ENCODE peak calls at places on chromosomes 12 and 14, in five cellular contexts. U is IMR-90, D is neuronal stem cell, Y is H9, K is H1. M is an unnamed sample.
A peak's percentile ranks its signal among the peaks of the same experiment; 100 is the strongest.

GRCh38 chr12:94689646-94690036 is 39.3 kb upstream of the TMCC3 start:
- DNase-seq in U (no peak), D (no peak), Y (no peak), K (no peak), M (no peak)

GRCh38 chr12:63150255-63151060 is 543 bp downstream of the AVPR1A start:
- DNase-seq in U (no peak), D (peak; percentile 56), Y (peak; percentile 79), K (peak; percentile 27), M (peak; percentile 5)

GRCh38 chr12:124906606-124907261 is 7.7 kb downstream of the UBC start:
- DNase-seq in U (peak; percentile 90), D (peak; percentile 86), Y (peak; percentile 91), K (no peak), M (peak; percentile 94)

GRCh38 chr12:124994435-124994975 is 1.1 kb downstream of the BRI3BP start:
- DNase-seq in U (no peak), D (no peak), Y (no peak), K (no peak), M (no peak)

GRCh38 chr14:55097894-55098560 is 31.0 kb upstream of the LGALS3 start:
- DNase-seq in U (no peak), D (no peak), Y (no peak), K (no peak), M (no peak)

GRCh38 chr14:53715390-53715730 is 241.3 kb downstream of the BMP4 start:
- DNase-seq in U (peak; percentile 28), D (no peak), Y (no peak), K (no peak), M (peak; percentile 73)

GRCh38 chr12:62844915-62845314 is 90.0 kb downstream of the PPM1H start:
- DNase-seq in U (no peak), D (no peak), Y (no peak), K (no peak), M (no peak)

GRCh38 chr12:54684636-54685630 is 36.8 kb upstream of the DCD start:
- DNase-seq in U (no peak), D (no peak), Y (no peak), K (no peak), M (no peak)

GRCh38 chr12:7681535-7681934 is 14.0 kb downstream of the GDF3 start:
- DNase-seq in U (no peak), D (no peak), Y (no peak), K (no peak), M (no peak)

GRCh38 chr12:85350356-85350755 is 70.3 kb downstream of the ALX1 start:
- DNase-seq in U (no peak), D (peak; percentile 42), Y (no peak), K (no peak), M (no peak)

GRCh38 chr12:45419317-45419716 is 203.4 kb downstream of the ANO6 start:
- DNase-seq in U (no peak), D (no peak), Y (no peak), K (no peak), M (no peak)

DNA sequence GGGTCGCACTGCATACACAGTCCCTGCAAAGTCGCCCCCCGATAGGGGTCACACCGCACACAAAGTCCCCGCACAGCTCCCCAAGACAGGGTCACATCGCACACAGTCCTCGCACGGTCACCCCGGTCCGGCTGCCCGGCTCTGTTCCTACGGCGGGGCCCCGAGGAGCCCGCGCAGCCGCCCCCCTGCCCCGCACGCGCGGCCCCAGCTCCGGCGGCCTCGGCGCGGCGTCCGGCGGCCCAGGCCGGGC is 300 bp downstream of the SSH1 start:
- DNase-seq in U (no peak), D (no peak), Y (no peak), K (no peak), M (no peak)
- H3K23ac ChIP-seq in U (peak overlapping the region; percentile 99), D (peak overlapping the region; percentile 0), Y (no peak overlapping the region), K (no peak overlapping the region), M (no peak overlapping the region)

DNA sequence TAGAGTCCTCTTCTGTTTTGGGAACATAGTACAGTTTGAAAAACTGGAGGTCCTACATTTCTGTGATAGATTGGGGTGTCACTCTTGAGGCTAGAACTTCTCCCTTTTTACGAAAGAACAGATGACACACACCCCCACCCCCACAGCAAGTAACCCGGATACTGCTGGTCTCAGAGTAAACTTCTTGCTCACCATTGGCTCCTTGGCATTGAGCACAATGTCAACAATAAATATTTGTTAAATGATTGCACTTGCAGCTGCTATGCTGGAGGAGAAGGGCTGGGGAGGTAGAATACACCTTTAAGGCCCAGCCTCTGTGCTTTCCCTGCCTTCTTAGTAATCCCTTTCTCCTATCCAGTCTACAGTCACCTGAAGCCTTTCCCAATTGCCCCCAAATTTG is 149.8 kb downstream of the TGFB3 start:
- DNase-seq in U (peak; percentile 59), D (no peak), Y (no peak), K (no peak), M (peak; percentile 33)
- H3K14ac ChIP-seq in U (peak overlapping the region; percentile 12), D (no peak overlapping the region), Y (no peak overlapping the region), K (no peak overlapping the region), M (no peak overlapping the region)

DNA sequence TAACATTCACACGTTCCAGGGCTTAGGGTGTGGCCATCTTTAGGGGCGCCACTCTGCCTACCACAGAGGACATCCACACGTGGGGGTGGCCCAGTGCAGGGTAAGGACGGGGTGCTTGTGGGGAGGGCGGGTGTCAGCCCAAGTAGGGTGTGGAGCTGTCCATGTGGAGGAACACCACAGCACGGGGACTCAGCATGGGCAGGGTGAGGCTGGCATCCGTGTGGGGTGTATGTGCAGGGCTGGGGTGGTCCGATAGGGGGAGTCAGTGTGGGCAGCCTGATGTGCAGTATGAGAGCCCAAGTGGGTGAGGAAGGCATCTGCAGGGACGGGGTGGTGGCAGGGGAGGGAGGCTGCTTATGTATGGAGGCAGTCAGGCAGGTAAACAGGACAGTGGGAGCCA is 17.7 kb downstream of the PSMC1 start:
- DNase-seq in U (no peak), D (no peak), Y (peak; percentile 65), K (peak; percentile 23), M (no peak)
- H3K4ac ChIP-seq in U (no peak overlapping the region), D (no peak overlapping the region), Y (no peak overlapping the region), K (no peak overlapping the region), M (no peak overlapping the region)

DNA sequence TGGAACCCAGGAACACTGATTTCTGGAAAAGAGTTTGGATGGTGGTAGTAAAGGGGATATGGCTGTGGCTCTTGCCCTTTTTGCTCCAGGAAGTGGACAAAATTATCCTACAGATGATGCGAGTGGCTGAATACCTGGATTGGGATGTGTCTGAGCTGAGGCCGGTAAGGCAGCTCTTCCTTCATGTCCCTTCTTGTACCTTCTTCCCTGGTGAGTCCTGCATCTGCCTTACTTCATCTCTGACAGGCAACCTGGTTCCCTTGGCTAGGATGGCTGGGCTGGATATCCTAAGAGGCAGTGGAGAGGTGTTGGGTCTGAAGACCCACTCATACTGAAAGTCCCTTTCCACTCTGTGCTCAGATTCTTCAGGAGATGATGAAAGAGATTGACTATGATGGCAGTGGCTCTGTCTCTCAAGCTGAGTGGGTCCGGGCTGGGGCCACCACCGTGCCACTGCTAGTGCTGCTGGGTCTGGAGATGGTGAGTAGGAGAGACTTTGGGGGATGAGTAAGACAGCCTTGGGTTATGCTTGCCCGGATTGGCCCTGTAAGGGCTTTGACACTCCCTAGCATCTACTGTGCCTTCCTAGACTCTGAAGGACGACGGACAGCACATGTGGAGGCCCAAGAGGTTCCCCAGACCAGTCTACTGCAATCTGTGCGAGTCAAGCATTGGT is 8.0 kb downstream of the DGKA start:
- DNase-seq in U (no peak), D (no peak), Y (no peak), K (no peak), M (no peak)
- H3K23ac ChIP-seq in U (no peak overlapping the region), D (no peak overlapping the region), Y (no peak overlapping the region), K (no peak overlapping the region), M (no peak overlapping the region)

DNA sequence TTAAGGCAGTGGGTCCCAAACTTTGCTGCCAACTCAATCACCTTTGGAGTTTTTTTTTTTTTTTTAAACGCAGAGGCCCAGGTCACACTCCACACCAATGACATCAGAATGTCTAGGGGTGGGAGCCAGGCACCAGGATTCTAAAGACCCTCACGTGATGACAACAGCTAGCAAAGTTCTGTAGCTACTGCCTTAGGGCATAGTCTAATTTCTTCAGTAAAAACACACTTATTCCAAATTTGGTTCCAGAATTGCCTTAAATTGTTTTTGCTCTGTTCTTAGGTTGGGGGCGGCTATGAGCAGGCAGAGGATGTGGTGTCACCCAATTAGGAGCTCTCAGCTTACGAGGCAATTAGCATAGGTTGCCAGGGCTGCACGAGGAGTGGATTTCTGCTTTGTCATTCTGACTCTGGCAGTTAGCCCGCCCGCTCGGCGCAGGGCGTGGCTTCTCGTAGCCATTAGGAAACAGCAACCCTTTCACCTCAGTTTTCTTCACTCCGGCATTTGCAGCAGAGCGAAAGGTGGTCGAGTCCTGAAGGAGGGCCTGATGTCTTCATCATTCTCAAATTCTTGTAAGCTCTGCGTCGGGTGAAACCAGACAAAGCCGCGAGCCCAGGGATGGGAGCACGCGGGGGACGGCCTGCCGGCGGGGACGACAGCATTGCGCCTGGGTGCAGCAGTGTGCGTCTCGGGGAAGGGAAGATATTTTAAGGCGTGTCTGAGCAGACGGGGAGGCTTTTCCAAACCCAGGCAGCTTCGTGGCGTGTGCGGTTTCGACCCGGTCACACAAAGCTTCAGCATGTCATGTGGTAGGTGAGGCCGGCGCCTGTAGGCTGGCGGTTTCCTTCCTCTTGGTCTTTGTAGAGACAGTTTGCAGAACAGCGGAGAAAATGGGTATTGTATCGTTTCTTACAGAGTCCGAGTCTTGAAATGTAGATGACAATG is 16.7 kb upstream of the EID3 start:
- DNase-seq in U (peak; percentile 96), D (peak; percentile 90), Y (peak; percentile 98), K (peak; percentile 90), M (peak; percentile 98)
- H3K14ac ChIP-seq in U (peak overlapping the region; percentile 95), D (no peak overlapping the region), Y (peak overlapping the region; percentile 30), K (no peak overlapping the region), M (peak overlapping the region; percentile 91)

GRCh38 chr14:65478596-65478995 is 66.1 kb downstream of the FUT8 start:
- DNase-seq in U (peak; percentile 10), D (no peak), Y (no peak), K (no peak), M (peak; percentile 31)

GRCh38 chr14:65476942-65477318 is 64.4 kb downstream of the FUT8 start:
- DNase-seq in U (no peak), D (no peak), Y (no peak), K (no peak), M (no peak)

GRCh38 chr14:65479386-65479785 is 66.9 kb downstream of the FUT8 start:
- DNase-seq in U (no peak), D (no peak), Y (no peak), K (no peak), M (no peak)

GRCh38 chr14:65476290-65476941 is 63.9 kb downstream of the FUT8 start:
- DNase-seq in U (no peak), D (no peak), Y (no peak), K (no peak), M (no peak)

GRCh38 chr14:65478017-65478416 is 65.5 kb downstream of the FUT8 start:
- DNase-seq in U (no peak), D (no peak), Y (no peak), K (no peak), M (no peak)
- H3K4ac ChIP-seq in U (no peak overlapping the region), D (no peak overlapping the region), Y (no peak overlapping the region), K (no peak overlapping the region), M (no peak overlapping the region)

GRCh38 chr12:120597861-120598260 is 16.7 kb upstream of the POP5 start:
- DNase-seq in U (no peak), D (no peak), Y (no peak), K (no peak), M (no peak)
- H3K23ac ChIP-seq in U (no peak overlapping the region), D (no peak overlapping the region), Y (no peak overlapping the region), K (no peak overlapping the region), M (no peak overlapping the region)